ENCODE peak calls at places on chromosomes 11 and 22, in four cellular contexts. I is activated CD4-positive, alpha-beta T cell treated with anti-CD3 and anti-CD28 coated beads, Interleukin-2, amount 50 U/mL, for 48 hours; F is stimulated activated CD4-positive, alpha-beta T cell treated with anti-CD3 and anti-CD28 coated beads, Interleukin-15, amount 100 ng/mL, for 24 hours; L is ELR. Q is an unnamed sample.

GRCh38 chr11:114399490-114399889 is 821 bp downstream of the C11orf71 start:
- DNase-seq in L (peak), F (no peak), I (no peak), Q (no peak)

GRCh38 chr22:35379146-35379993 is 1.5 kb upstream of the HMOX1 start:
- DNase-seq in F (no peak), L (no peak), I (no peak), Q (no peak)

GRCh38 chr11:122978303-122978620 is 3.4 kb downstream of the BSX start:
- DNase-seq in L (no peak), F (no peak), I (no peak), Q (no peak)

GRCh38 chr11:28619870-28620540 is 511.8 kb downstream of the METTL15 start:
- DNase-seq in F (no peak), I (no peak), L (peak), Q (peak)

GRCh38 chr22:45720875-45721378 is 49.3 kb downstream of the ATXN10 start:
- DNase-seq in L (peak), F (no peak), I (no peak), Q (no peak)

GRCh38 chr11:30100514-30100913 is 83.7 kb upstream of the KCNA4 start:
- DNase-seq in I (no peak), L (no peak), F (no peak), Q (no peak)

GRCh38 chr11:1641096-1641495 is 11.5 kb downstream of the KRTAP5-5 start:
- DNase-seq in L (no peak), F (no peak), I (no peak), Q (no peak)

GRCh38 chr11:61384271-61385242 is 7.8 kb upstream of the TMEM216 start:
- DNase-seq in L (peak), F (no peak), I (no peak), Q (no peak)

GRCh38 chr11:128525411-128526243 is 61.7 kb downstream of the ETS1 start:
- DNase-seq in I (no peak), L (peak), F (no peak), Q (no peak)

GRCh38 chr22:27195104-27195503 is 537.7 kb downstream of the MIAT start:
- DNase-seq in F (no peak), L (no peak), I (no peak), Q (no peak)

GRCh38 chr11:84498016-84498415 is 1129.1 kb downstream of the DLG2 start:
- DNase-seq in I (no peak), F (no peak), L (no peak), Q (peak)

GRCh38 chr11:2570211-2570811 is 125.5 kb downstream of the KCNQ1 start:
- DNase-seq in I (no peak), L (no peak), F (no peak), Q (no peak)

GRCh38 chr11:64396079-64396591 is 37.2 kb downstream of the RPS6KA4 start:
- DNase-seq in L (peak), F (no peak), I (no peak), Q (no peak)

GRCh38 chr11:29224739-29225384 is 792.0 kb downstream of the KCNA4 start:
- DNase-seq in F (no peak), L (no peak), I (no peak), Q (no peak)

GRCh38 chr11:43119275-43119970 is 192.4 kb upstream of the API5 start:
- DNase-seq in I (no peak), F (no peak), L (no peak), Q (no peak)

GRCh38 chr22:34972498-34972897 is 93.5 kb upstream of the ISX start:
- DNase-seq in F (no peak), I (no peak), L (no peak), Q (no peak)

GRCh38 chr22:31583861-31584485 is 78.0 kb downstream of the PISD start:
- DNase-seq in I (no peak), L (peak), F (no peak), Q (no peak)

GRCh38 chr11:73597340-73597955 is 464 bp downstream of the FAM168A start:
- DNase-seq in F (peak), I (peak), L (peak), Q (no peak)

GRCh38 chr11:26287067-26287518 is 44.8 kb upstream of the ANO3 start:
- DNase-seq in L (peak), F (no peak), I (no peak), Q (no peak)

GRCh38 chr11:122209619-122210377 is 93.8 kb upstream of the BLID start:
- DNase-seq in L (peak), I (no peak), F (no peak), Q (peak)

GRCh38 chr11:12963789-12964536 is 45.2 kb upstream of the RASSF10 start:
- DNase-seq in L (peak), I (peak), F (peak), Q (peak)

Q was measured in NCI-H226.